ENCODE peak calls at places on chromosome 14, in ten cellular contexts. F is cardiac fibroblast, M is tibial artery, B is natural killer cell, G is IMR-90, K is lower lobe of right lung, E is esophagus muscularis mucosa, P is astrocyte of the cerebellum, D is psoas muscle, Q is ovary. O is an unnamed sample.

GRCh38 chr14:86521032-86521730 is 991.2 kb downstream of the FLRT2 start:
- DNase-seq in G (no peak), K (no peak), B (no peak), E (no peak), Q (no peak), F (peak), D (no peak), M (no peak), P (no peak), O (no peak)

GRCh38 chr14:36683083-36683724 is 21.5 kb downstream of the PAX9 start:
- DNase-seq in F (no peak), P (no peak), K (no peak), Q (no peak), E (peak), B (no peak), M (no peak), G (no peak), D (no peak), O (no peak)

GRCh38 chr14:95274283-95274682 is 45.4 kb downstream of the CLMN start:
- DNase-seq in M (no peak), E (no peak), G (no peak), B (no peak), D (no peak), K (no peak), Q (no peak), F (no peak), P (no peak), O (no peak)

GRCh38 chr14:61064210-61064609 is 83.2 kb downstream of the SLC38A6 start:
- DNase-seq in M (no peak), P (no peak), D (no peak), F (no peak), G (no peak), B (no peak), E (no peak), Q (no peak), K (no peak), O (no peak)

GRCh38 chr14:24307575-24308341 is at the start of gene CIDEB:
- DNase-seq in P (peak), K (peak), B (no peak), E (no peak), Q (peak), D (no peak), M (no peak), G (peak), F (peak), O (peak)

GRCh38 chr14:23447634-23448353 is 12.3 kb upstream of the MYH7 start:
- DNase-seq in G (no peak), B (no peak), D (no peak), P (no peak), E (no peak), K (no peak), Q (no peak), F (no peak), M (no peak), O (no peak)

GRCh38 chr14:21199611-21200570 is 44.0 kb upstream of the OR5AU1 start:
- DNase-seq in Q (no peak), G (peak), M (no peak), E (no peak), D (no peak), P (no peak), K (no peak), F (no peak), B (no peak), O (no peak)

GRCh38 chr14:61460853-61461611 is 139.7 kb downstream of the PRKCH start:
- DNase-seq in D (no peak), Q (no peak), F (peak), K (no peak), P (no peak), E (peak), B (no peak), G (peak), M (no peak), O (no peak)

GRCh38 chr14:36520601-36521525 is 831 bp upstream of the NKX2-1 start:
- DNase-seq in P (no peak), D (no peak), Q (no peak), B (no peak), F (peak), G (peak), M (no peak), K (peak), E (peak), O (peak)

GRCh38 chr14:22829661-22830328 is at the start of gene MRPL52:
- DNase-seq in D (peak), G (peak), E (peak), M (peak), B (peak), P (peak), F (peak), K (peak), Q (peak), O (peak)

GRCh38 chr14:58777541-58777979 is 139.8 kb downstream of the DACT1 start:
- DNase-seq in F (no peak), K (no peak), D (no peak), E (no peak), B (no peak), Q (no peak), M (no peak), P (peak), G (peak), O (no peak)

GRCh38 chr14:85573406-85573805 is 43.5 kb downstream of the FLRT2 start:
- DNase-seq in M (no peak), E (no peak), B (no peak), D (no peak), F (no peak), G (no peak), K (no peak), Q (no peak), P (no peak), O (no peak)

GRCh38 chr14:67680121-67680602 is 5.7 kb upstream of the VTI1B start:
- DNase-seq in K (no peak), E (no peak), B (no peak), P (no peak), D (no peak), G (peak), F (peak), Q (no peak), M (no peak), O (no peak)

GRCh38 chr14:69237142-69237541 is 22.8 kb upstream of the GALNT16 start:
- DNase-seq in D (no peak), G (no peak), P (no peak), E (no peak), F (no peak), M (no peak), Q (no peak), B (no peak), K (no peak), O (no peak)

GRCh38 chr14:54369343-54369742 is 27.5 kb upstream of the CDKN3 start:
- DNase-seq in M (no peak), P (no peak), D (no peak), B (no peak), E (no peak), K (no peak), Q (no peak), F (no peak), G (no peak), O (no peak)

GRCh38 chr14:56686416-56686815 is 106.8 kb downstream of the TMEM260 start:
- DNase-seq in P (no peak), E (no peak), Q (no peak), B (no peak), M (no peak), F (no peak), K (no peak), G (no peak), D (no peak), O (no peak)

GRCh38 chr14:95519699-95520098 is 3.2 kb upstream of the SYNE3 start:
- DNase-seq in B (peak), G (peak), E (no peak), Q (peak), P (no peak), F (peak), D (peak), M (peak), K (peak), O (no peak)

GRCh38 chr14:58944226-58944769 is 244.2 kb upstream of the DAAM1 start:
- DNase-seq in F (no peak), M (no peak), P (no peak), B (no peak), Q (peak), G (no peak), D (no peak), K (no peak), E (no peak), O (peak)

GRCh38 chr14:23052182-23052623 is 5.1 kb downstream of the CDH24 start:
- DNase-seq in D (peak), G (no peak), B (no peak), K (no peak), P (no peak), M (no peak), Q (no peak), E (no peak), F (peak), O (no peak)

GRCh38 chr14:104250175-104250574 is 111.8 kb downstream of the KIF26A start:
- DNase-seq in G (no peak), F (no peak), B (no peak), D (no peak), K (peak), E (no peak), Q (no peak), P (no peak), M (peak), O (no peak)

GRCh38 chr14:95531473-95531872 is 3.4 kb upstream of the GLRX5 start:
- DNase-seq in P (peak), G (peak), E (no peak), B (no peak), F (peak), K (no peak), D (no peak), Q (no peak), M (no peak), O (no peak)

GRCh38 chr14:102986810-102987579 is 64.5 kb downstream of the AMN start:
- DNase-seq in B (no peak), F (peak), K (no peak), E (no peak), M (peak), D (peak), Q (no peak), P (peak), G (peak), O (no peak)

GRCh38 chr14:100543471-100544455 is 43.5 kb downstream of the BEGAIN start:
- DNase-seq in M (no peak), K (no peak), B (no peak), D (no peak), E (no peak), Q (no peak), F (no peak), P (no peak), G (no peak), O (no peak)

GRCh38 chr14:31829256-31829923 is 247.7 kb upstream of the ARHGAP5 start:
- DNase-seq in P (peak), K (no peak), B (no peak), F (peak), D (no peak), G (peak), Q (no peak), M (no peak), E (no peak), O (no peak)

GRCh38 chr14:23366163-23366921 is 1.4 kb upstream of the EFS start:
- DNase-seq in E (no peak), K (peak), D (peak), B (no peak), F (peak), G (peak), P (peak), M (peak), Q (peak), O (peak)

GRCh38 chr14:73230051-73230450 is 7.3 kb upstream of the PAPLN start:
- DNase-seq in B (no peak), M (no peak), F (no peak), E (no peak), G (no peak), D (no peak), K (no peak), P (no peak), Q (no peak), O (no peak)

GRCh38 chr14:73233564-73233963 is 3.7 kb upstream of the PAPLN start:
- DNase-seq in M (no peak), E (no peak), D (no peak), Q (no peak), P (no peak), G (no peak), K (no peak), B (no peak), F (no peak), O (no peak)

GRCh38 chr14:73234029-73234428 is 3.3 kb upstream of the PAPLN start:
- DNase-seq in F (no peak), D (no peak), P (no peak), Q (no peak), G (no peak), M (no peak), E (no peak), K (no peak), B (no peak), O (no peak)

GRCh38 chr14:73232984-73233383 is 4.3 kb upstream of the PAPLN start:
- DNase-seq in E (no peak), M (no peak), D (peak), G (peak), Q (no peak), P (no peak), F (no peak), B (no peak), K (no peak), O (no peak)

GRCh38 chr14:73231874-73232851 is 5.1 kb upstream of the PAPLN start:
- DNase-seq in D (peak), M (no peak), K (peak), Q (no peak), G (no peak), B (no peak), E (no peak), P (no peak), F (no peak), O (no peak)
- TF ChIP-seq CTCF in D (no peak), M (no peak), K (peak), Q (no peak), G (peak), B (no peak), E (no peak), P (peak), F (peak), O (peak)

GRCh38 chr14:71863049-71863448 is 69.2 kb upstream of the RGS6 start:
- DNase-seq in K (no peak), M (no peak), F (no peak), P (no peak), Q (no peak), G (no peak), B (no peak), E (no peak), D (no peak), O (no peak)
- TF ChIP-seq CTCF in K (no peak), M (no peak), F (peak), P (peak), Q (no peak), G (peak), B (no peak), E (no peak), D (no peak), O (no peak)

GRCh38 chr14:34875031-34875922 is at the start of gene BAZ1A:
- DNase-seq in E (peak), M (peak), P (peak), F (peak), Q (peak), K (peak), B (peak), D (peak), G (peak), O (peak)
- TF ChIP-seq CTCF in E (no peak), M (peak), P (no peak), F (no peak), Q (peak), K (no peak), B (no peak), D (peak), G (peak), O (peak)

DNA sequence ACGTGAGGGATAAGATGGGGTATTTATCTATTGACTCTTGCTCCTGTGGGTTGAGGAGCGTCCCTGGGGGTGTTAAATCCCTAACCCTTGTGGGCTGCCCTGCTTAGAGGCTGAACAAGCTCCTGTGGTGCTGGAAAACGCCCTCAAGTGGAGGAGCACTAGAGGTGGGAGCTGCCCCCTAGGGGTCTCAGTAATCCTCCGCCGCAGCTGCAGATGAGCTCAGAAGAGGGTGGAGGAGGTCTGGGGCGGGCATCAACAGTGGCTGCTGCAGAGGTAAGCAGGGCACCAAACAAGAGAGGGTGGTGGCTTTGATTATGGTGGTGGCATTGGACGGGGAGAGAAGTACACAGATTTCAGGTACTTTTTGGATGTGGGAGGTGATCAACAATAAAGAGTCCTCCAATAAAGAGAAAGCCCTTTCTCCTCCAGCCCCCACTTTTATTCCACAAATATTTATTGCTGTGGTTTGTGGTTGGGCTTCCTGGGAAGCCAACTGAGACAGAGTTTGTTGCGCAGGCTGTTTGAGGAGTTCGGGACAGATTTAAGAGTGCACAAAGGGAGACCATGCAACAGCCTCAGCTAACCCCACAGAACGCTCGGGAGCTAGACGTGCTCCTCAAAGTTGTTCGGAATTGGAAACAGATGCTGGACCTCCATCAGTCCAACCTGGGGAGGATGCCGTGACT is 179.9 kb downstream of the ADCK1 start:
- DNase-seq in E (no peak), P (peak), F (no peak), G (no peak), B (no peak), Q (no peak), K (no peak), D (no peak), M (no peak), O (no peak)
- TF ChIP-seq CTCF in E (no peak), P (peak), F (no peak), G (no peak), B (no peak), Q (no peak), K (no peak), D (no peak), M (no peak), O (peak)

DNA sequence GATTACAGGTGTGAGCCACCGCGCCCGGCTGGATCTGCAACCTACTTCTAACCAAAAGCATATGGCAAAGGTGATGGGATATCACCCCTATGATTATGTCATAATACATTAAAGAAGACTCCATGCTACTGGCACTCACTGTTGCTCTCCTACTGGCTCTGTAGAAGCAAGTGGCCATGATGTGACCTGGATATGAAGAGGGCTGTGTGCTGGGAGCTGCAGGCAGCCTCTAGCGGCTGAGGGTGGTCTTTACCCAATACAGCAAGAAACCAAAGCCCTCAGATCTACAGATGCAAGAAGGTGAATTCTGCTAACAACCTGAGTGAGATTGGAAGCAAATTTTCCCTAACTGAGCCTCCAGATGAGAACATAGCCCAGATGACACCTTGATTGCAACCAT is 34.2 kb upstream of the TRIM9 start:
- DNase-seq in D (no peak), B (no peak), K (no peak), F (no peak), E (no peak), G (no peak), P (no peak), M (no peak), Q (no peak), O (no peak)
- TF ChIP-seq CTCF in D (no peak), B (no peak), K (no peak), F (no peak), E (no peak), G (no peak), P (no peak), M (no peak), Q (no peak), O (peak)

GRCh38 chr14:81571437-81571836 is 37.8 kb upstream of the SEL1L start:
- DNase-seq in B (no peak), P (no peak), M (no peak), Q (no peak), D (no peak), F (no peak), G (no peak), E (no peak), K (no peak), O (no peak)

GRCh38 chr14:81562818-81563217 is 29.2 kb upstream of the SEL1L start:
- DNase-seq in P (no peak), B (no peak), G (no peak), F (no peak), E (no peak), K (no peak), M (no peak), Q (no peak), D (no peak), O (no peak)

GRCh38 chr14:81561084-81561775 is 27.6 kb upstream of the SEL1L start:
- DNase-seq in M (no peak), P (no peak), B (no peak), E (no peak), Q (no peak), K (no peak), D (no peak), G (no peak), F (no peak), O (no peak)

GRCh38 chr14:81565441-81566290 is 32.0 kb upstream of the SEL1L start:
- DNase-seq in Q (peak), F (peak), B (no peak), M (no peak), P (no peak), E (no peak), K (no peak), G (no peak), D (no peak), O (no peak)
- TF ChIP-seq CTCF in Q (no peak), F (no peak), B (no peak), M (peak), P (peak), E (no peak), K (peak), G (peak), D (peak), O (peak)

DNA sequence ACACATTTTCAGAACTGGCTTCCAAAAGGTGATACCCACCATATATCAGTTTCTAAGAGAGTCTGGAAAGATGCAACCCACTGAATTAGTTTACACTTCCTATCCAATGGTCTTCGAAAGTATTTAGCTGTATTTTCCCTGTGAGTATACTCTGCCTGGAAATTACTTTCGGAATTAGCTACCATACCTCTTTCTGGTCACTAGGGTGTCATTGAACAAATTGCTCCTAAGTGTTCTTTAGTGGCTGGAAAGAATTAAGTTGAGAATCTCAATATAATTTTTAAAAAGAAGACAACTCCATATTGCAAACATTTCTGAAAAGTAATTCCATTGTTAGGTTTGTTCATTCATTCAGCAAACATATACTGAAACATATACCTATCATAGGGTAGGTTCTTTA is 283.1 kb upstream of the SSTR1 start:
- DNase-seq in P (no peak), B (no peak), Q (no peak), G (no peak), F (no peak), M (no peak), E (no peak), K (no peak), D (no peak), O (no peak)
- TF ChIP-seq CTCF in P (no peak), B (no peak), Q (no peak), G (no peak), F (no peak), M (no peak), E (no peak), K (no peak), D (no peak), O (no peak)